ENCODE peak calls at places on chromosomes 3 and 15, in six cellular contexts. G, W, K, H, J and D are unnamed samples.

GRCh38 chr3:166444336-166444735 is 607.1 kb upstream of the BCHE start:
- DNase-seq in G (no peak), W (no peak), K (no peak), H (no peak), J (no peak), D (no peak)

GRCh38 chr3:95460274-95460673 is 1354.1 kb upstream of the EPHA6 start:
- DNase-seq in G (no peak), W (no peak), K (no peak), H (no peak), J (peak), D (no peak)

GRCh38 chr3:45635475-45636256 is 41.1 kb downstream of the LIMD1 start:
- DNase-seq in G (no peak), W (no peak), K (no peak), H (peak), J (no peak), D (no peak)

GRCh38 chr3:48516571-48516970 is 12.6 kb upstream of the SHISA5 start:
- DNase-seq in G (no peak), W (no peak), K (peak), H (no peak), J (no peak), D (no peak)

GRCh38 chr3:186382217-186382885 is 20.3 kb upstream of the DGKG start:
- DNase-seq in G (no peak), W (no peak), K (no peak), H (no peak), J (no peak), D (no peak)

GRCh38 chr3:147415819-147416218 is 6.7 kb downstream of the ZIC1 start:
- DNase-seq in G (no peak), W (no peak), K (no peak), H (no peak), J (no peak), D (no peak)

GRCh38 chr3:105791134-105791533 is 77.7 kb downstream of the CBLB start:
- DNase-seq in G (no peak), W (no peak), K (no peak), H (no peak), J (no peak), D (no peak)

GRCh38 chr3:143856252-143856977 is 8.1 kb upstream of the SLC9A9 start:
- DNase-seq in G (no peak), W (no peak), K (no peak), H (no peak), J (no peak), D (no peak)

GRCh38 chr15:60576515-60576914 is 97.6 kb upstream of the ICE2 start:
- DNase-seq in G (no peak), W (no peak), K (no peak), H (no peak), J (no peak), D (no peak)

GRCh38 chr3:10926831-10927521 is 65.6 kb upstream of the SLC6A1 start:
- DNase-seq in G (no peak), W (no peak), K (no peak), H (no peak), J (no peak), D (no peak)

GRCh38 chr3:43288366-43288765 is 2.0 kb downstream of the SNRK start:
- DNase-seq in G (no peak), W (no peak), K (no peak), H (no peak), J (no peak), D (no peak)

GRCh38 chr15:88430051-88430450 is 37.1 kb downstream of the MRPL46 start:
- DNase-seq in G (no peak), W (no peak), K (no peak), H (no peak), J (no peak), D (no peak)

GRCh38 chr3:74639681-74640080 is 25.2 kb upstream of the CNTN3 start:
- DNase-seq in G (no peak), W (no peak), K (no peak), H (no peak), J (no peak), D (no peak)

GRCh38 chr15:78840661-78841060 is 29.4 kb upstream of the ADAMTS7 start:
- DNase-seq in G (no peak), W (no peak), K (no peak), H (no peak), J (peak), D (no peak)

GRCh38 chr15:43483306-43484128 is 9.4 kb downstream of the TP53BP1 start:
- DNase-seq in G (no peak), W (no peak), K (no peak), H (no peak), J (peak), D (peak)

GRCh38 chr3:36403661-36404060 is 23.4 kb downstream of the STAC start:
- DNase-seq in G (no peak), W (no peak), K (no peak), H (no peak), J (no peak), D (no peak)

GRCh38 chr3:36408146-36408545 is 27.8 kb downstream of the STAC start:
- DNase-seq in G (no peak), W (no peak), K (no peak), H (peak), J (peak), D (no peak)

GRCh38 chr3:36409862-36410261 is 29.6 kb downstream of the STAC start:
- DNase-seq in G (no peak), W (no peak), K (no peak), H (no peak), J (no peak), D (no peak)

GRCh38 chr3:36401056-36401455 is 20.8 kb downstream of the STAC start:
- DNase-seq in G (no peak), W (no peak), K (no peak), H (no peak), J (no peak), D (no peak)

DNA sequence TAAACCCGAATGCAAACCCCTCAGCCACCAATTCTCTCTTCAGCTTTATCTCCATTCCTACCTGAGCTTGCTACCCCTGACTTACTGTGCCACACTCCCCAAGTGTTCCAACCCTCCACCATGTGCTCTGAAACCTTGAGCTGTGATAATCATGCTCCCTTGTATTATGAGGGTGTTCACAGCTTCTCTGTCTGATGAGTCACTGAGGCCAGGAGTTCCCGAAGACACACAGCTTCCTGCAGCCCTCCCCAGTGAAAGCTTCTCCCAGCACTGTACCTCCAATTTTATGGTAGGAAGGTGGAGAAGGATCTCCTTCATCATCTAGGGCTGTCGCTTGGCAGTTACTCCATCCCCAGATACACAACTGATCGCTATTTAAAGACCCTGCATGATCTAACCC is 24.9 kb downstream of the STAC start:
- DNase-seq in G (no peak), W (no peak), K (no peak), H (no peak), J (no peak), D (no peak)
- TF ChIP-seq JUND in G (no peak), W (no peak), K (no peak), H (no peak), J (no peak), D (no peak)

GRCh38 chr3:49716169-49716568 is 3.3 kb downstream of the AMIGO3 start:
- DNase-seq in G (no peak), W (no peak), K (no peak), H (no peak), J (peak), D (no peak)
- TF ChIP-seq JUND in G (no peak), W (no peak), K (no peak), H (no peak), J (no peak), D (no peak)

DNA sequence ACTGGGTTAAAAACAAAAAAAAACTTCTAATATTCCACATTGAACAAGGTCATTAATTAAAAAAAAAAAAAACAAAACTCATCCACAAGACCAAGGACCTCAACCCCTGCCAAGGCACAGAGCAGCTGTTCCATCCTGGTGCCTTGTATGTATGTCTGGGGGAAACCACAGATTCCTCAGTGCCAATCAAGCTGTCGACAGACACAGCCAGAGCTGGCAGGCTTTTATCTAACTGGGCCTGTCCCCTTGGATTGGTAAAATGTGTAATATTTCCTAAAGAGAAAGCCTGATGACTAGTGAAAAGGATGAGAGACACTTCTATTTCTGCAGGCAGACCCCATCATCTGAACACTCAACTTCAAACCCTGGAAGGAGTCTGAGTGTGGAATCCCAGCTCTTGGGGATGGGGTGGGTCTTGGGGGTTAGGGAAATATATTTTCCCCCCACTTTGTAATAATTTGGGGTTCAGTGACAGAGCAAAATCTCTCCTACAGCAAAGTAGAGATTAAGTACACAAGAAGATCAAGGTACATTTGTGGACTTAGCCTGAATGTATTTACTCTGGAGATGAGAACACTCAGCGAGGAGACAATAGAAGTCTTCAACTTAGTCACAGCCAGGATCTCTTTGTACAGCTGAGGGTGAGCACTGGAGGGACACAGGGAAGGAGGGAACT is 69.0 kb downstream of the TTC23 start:
- DNase-seq in G (no peak), W (no peak), K (no peak), H (peak), J (no peak), D (no peak)
- TF ChIP-seq JUND in G (no peak), W (no peak), K (no peak), H (no peak), J (no peak), D (no peak)

GRCh38 chr3:65847947-65848346 is 190.8 kb downstream of the MAGI1 start:
- DNase-seq in G (no peak), W (no peak), K (no peak), H (no peak), J (no peak), D (no peak)

GRCh38 chr3:65846936-65847335 is 191.8 kb downstream of the MAGI1 start:
- DNase-seq in G (no peak), W (no peak), K (no peak), H (no peak), J (no peak), D (no peak)

GRCh38 chr3:65854606-65855304 is 184.0 kb downstream of the MAGI1 start:
- DNase-seq in G (no peak), W (no peak), K (no peak), H (no peak), J (no peak), D (peak)

GRCh38 chr3:65855370-65856100 is 183.2 kb downstream of the MAGI1 start:
- DNase-seq in G (no peak), W (no peak), K (no peak), H (peak), J (no peak), D (peak)

GRCh38 chr3:65851827-65852226 is 186.9 kb downstream of the MAGI1 start:
- DNase-seq in G (no peak), W (no peak), K (no peak), H (no peak), J (no peak), D (no peak)
- TF ChIP-seq JUND in G (no peak), W (no peak), K (no peak), H (no peak), J (no peak), D (no peak)

GRCh38 chr15:71802770-71803169 is 7.6 kb upstream of the NR2E3 start:
- DNase-seq in G (no peak), W (no peak), K (peak), H (no peak), J (no peak), D (no peak)

GRCh38 chr15:71798641-71799040 is 11.7 kb upstream of the NR2E3 start:
- DNase-seq in G (no peak), W (no peak), K (no peak), H (no peak), J (no peak), D (no peak)

GRCh38 chr15:71801935-71802655 is 8.3 kb upstream of the NR2E3 start:
- DNase-seq in G (no peak), W (no peak), K (no peak), H (no peak), J (no peak), D (no peak)

GRCh38 chr15:71800190-71800589 is 10.2 kb upstream of the NR2E3 start:
- DNase-seq in G (no peak), W (no peak), K (no peak), H (no peak), J (no peak), D (no peak)

GRCh38 chr15:71800835-71801745 is 9.3 kb upstream of the NR2E3 start:
- DNase-seq in G (no peak), W (peak), K (peak), H (peak), J (peak), D (peak)
- TF ChIP-seq JUND in G (no peak), W (no peak), K (no peak), H (no peak), J (no peak), D (no peak)

GRCh38 chr3:71160800-71161546 is 422.6 kb downstream of the FOXP1 start:
- DNase-seq in G (no peak), W (no peak), K (no peak), H (no peak), J (no peak), D (no peak)
- TF ChIP-seq JUND in G (no peak), W (no peak), K (no peak), H (no peak), J (no peak), D (no peak)

DNA sequence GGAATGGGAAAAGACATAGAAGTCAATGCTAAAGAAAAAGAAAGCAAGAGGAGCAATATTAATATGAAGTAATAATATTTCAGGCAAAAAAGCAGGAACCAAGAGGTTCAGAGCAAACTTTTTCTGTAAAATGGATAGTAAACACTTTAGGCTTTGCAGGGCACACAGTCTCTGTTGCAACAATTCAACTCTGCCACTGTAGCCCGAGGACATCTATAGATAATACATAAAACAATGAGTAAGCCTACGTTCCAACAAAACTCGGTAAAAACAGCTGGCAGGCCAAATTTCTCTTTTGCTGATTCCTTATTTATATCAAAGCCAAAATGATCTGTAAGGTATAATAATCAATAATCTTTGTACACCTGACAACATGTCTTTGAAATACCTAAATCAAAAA is 56.8 kb downstream of the SMAD6 start:
- DNase-seq in G (no peak), W (no peak), K (no peak), H (no peak), J (no peak), D (no peak)
- TF ChIP-seq JUND in G (no peak), W (no peak), K (no peak), H (no peak), J (no peak), D (no peak)

DNA sequence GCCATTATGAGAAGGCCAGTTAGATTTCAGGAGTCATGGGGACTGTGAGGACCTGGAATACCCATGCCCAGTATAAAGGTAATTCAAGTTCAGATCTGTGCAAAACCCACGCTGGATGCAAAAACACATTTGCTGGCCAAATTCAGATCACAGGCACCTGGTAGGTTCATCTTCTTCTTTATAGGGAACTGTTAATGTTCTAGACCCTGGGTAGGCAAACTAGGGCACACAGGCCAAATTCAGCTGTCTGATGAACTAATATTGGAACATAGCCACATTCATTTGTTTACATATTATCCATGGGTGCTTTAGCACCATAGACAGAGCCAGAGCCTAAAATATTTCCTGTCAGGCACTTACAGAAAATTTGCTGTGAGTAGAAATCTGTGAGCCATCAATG is 241.4 kb downstream of the PTPRG start:
- DNase-seq in G (no peak), W (no peak), K (no peak), H (no peak), J (no peak), D (no peak)
- TF ChIP-seq JUND in G (no peak), W (no peak), K (no peak), H (no peak), J (no peak), D (no peak)